ENCODE peak calls at places on chromosome 5, in eight cellular contexts. A is HAP-1; W is caudate nucleus; T is stimulated activated CD8-positive, alpha-beta memory T cell treated with anti-CD3 and anti-CD28 coated beads, Interleukin-15, amount 100 ng/mL, for 4 hours; I is AG20443; C is mesendoderm; R is CD8-positive, alpha-beta T cell; Q is HT1080. D is an unnamed sample.

GRCh38 chr5:60698316-60698715 is 1.6 kb downstream of the DEPDC1B start:
- DNase-seq in A (no peak), W (no peak), T (no peak), I (no peak), C (no peak), R (no peak), Q (no peak), D (no peak)

GRCh38 chr5:91049800-91050199 is 333.3 kb downstream of the ARRDC3 start:
- DNase-seq in A (no peak), W (no peak), T (no peak), I (peak), C (no peak), R (no peak), Q (peak), D (no peak)

GRCh38 chr5:125064610-125065009 is 318.2 kb upstream of the ZNF608 start:
- DNase-seq in A (peak), W (no peak), T (no peak), I (peak), C (no peak), R (no peak), Q (no peak), D (no peak)

GRCh38 chr5:124797665-124798087 is 51.2 kb upstream of the ZNF608 start:
- DNase-seq in A (no peak), W (no peak), T (no peak), I (no peak), C (no peak), R (no peak), Q (no peak), D (no peak)

GRCh38 chr5:177447611-177448243 is 1.1 kb downstream of the PRR7 start:
- DNase-seq in A (no peak), W (peak), T (no peak), I (peak), C (peak), R (no peak), Q (peak), D (peak)

GRCh38 chr5:14491505-14491904 is 90.1 kb upstream of the OTULINL start:
- DNase-seq in A (no peak), W (no peak), T (no peak), I (peak), C (no peak), R (no peak), Q (no peak), D (no peak)

GRCh38 chr5:6556089-6556801 is 76.6 kb downstream of the NSUN2 start:
- DNase-seq in A (no peak), W (no peak), T (no peak), I (peak), C (no peak), R (no peak), Q (peak), D (no peak)

GRCh38 chr5:173451031-173451430 is 122.8 kb upstream of the STC2 start:
- DNase-seq in A (peak), W (no peak), T (no peak), I (peak), C (peak), R (no peak), Q (peak), D (no peak)

GRCh38 chr5:112407666-112408065 is 11.4 kb downstream of the EPB41L4A start:
- DNase-seq in A (no peak), W (no peak), T (no peak), I (no peak), C (no peak), R (no peak), Q (no peak), D (no peak)

GRCh38 chr5:112793201-112793600 is 55.5 kb downstream of the APC start:
- DNase-seq in A (no peak), W (no peak), T (no peak), I (no peak), C (peak), R (no peak), Q (no peak), D (no peak)

GRCh38 chr5:32298056-32298420 is 14.7 kb downstream of the MTMR12 start:
- DNase-seq in A (no peak), W (no peak), T (no peak), I (no peak), C (no peak), R (no peak), Q (no peak), D (no peak)

GRCh38 chr5:143134900-143135299 is 268.6 kb downstream of the NR3C1 start:
- DNase-seq in A (no peak), W (no peak), T (no peak), I (no peak), C (no peak), R (no peak), Q (peak), D (no peak)

GRCh38 chr5:139638090-139638735 is 9.9 kb upstream of the CXXC5 start:
- DNase-seq in A (no peak), W (peak), T (no peak), I (peak), C (peak), R (peak), Q (no peak), D (no peak)

GRCh38 chr5:52840286-52841050 is 52.8 kb downstream of the ITGA1 start:
- DNase-seq in A (no peak), W (no peak), T (no peak), I (peak), C (no peak), R (no peak), Q (no peak), D (no peak)

GRCh38 chr5:120517607-120518252 is 53.6 kb downstream of the PRR16 start:
- DNase-seq in A (no peak), W (no peak), T (no peak), I (no peak), C (no peak), R (no peak), Q (no peak), D (no peak)

GRCh38 chr5:134525687-134526482 is 415 bp downstream of the JADE2 start:
- DNase-seq in A (peak), W (no peak), T (peak), I (peak), C (peak), R (peak), Q (peak), D (peak)

GRCh38 chr5:443239-444151 is 519 bp downstream of the EXOC3 start:
- DNase-seq in A (no peak), W (no peak), T (no peak), I (no peak), C (no peak), R (peak), Q (no peak), D (no peak)

GRCh38 chr5:163569284-163569683 is 63.9 kb downstream of the MAT2B start:
- DNase-seq in A (peak), W (no peak), T (no peak), I (peak), C (peak), R (no peak), Q (peak), D (no peak)

GRCh38 chr5:23332650-23333251 is 174.7 kb upstream of the PRDM9 start:
- DNase-seq in A (peak), W (no peak), T (no peak), I (no peak), C (peak), R (no peak), Q (peak), D (no peak)

GRCh38 chr5:150659360-150660107 is 1.5 kb upstream of the MYOZ3 start:
- DNase-seq in A (no peak), W (no peak), T (no peak), I (no peak), C (no peak), R (no peak), Q (no peak), D (no peak)

GRCh38 chr5:67106626-67107342 is 89.8 kb downstream of the CD180 start:
- DNase-seq in A (peak), W (no peak), T (no peak), I (no peak), C (no peak), R (no peak), Q (no peak), D (no peak)

GRCh38 chr5:72917371-72917776 is 38.5 kb upstream of the FCHO2 start:
- DNase-seq in A (no peak), W (no peak), T (no peak), I (no peak), C (no peak), R (no peak), Q (no peak), D (no peak)

GRCh38 chr5:10590226-10591047 is 26.6 kb downstream of the ANKRD33B start:
- DNase-seq in A (peak), W (no peak), T (no peak), I (no peak), C (peak), R (no peak), Q (peak), D (no peak)

GRCh38 chr5:122715095-122715494 is 59.8 kb upstream of the SNX2 start:
- DNase-seq in A (no peak), W (no peak), T (no peak), I (peak), C (no peak), R (no peak), Q (peak), D (no peak)

GRCh38 chr5:79858097-79858723 is 132.9 kb downstream of the MTX3 start:
- DNase-seq in A (peak), W (peak), T (peak), I (peak), C (peak), R (peak), Q (peak), D (peak)

D was measured in neuronal stem cell.